ENCODE peak calls at places on chromosomes 11 and 22, in eight cellular contexts. K, L, M, A, F, N, O and J are unnamed samples.

GRCh38 chr11:10784229-10785145 is 24.2 kb downstream of the EIF4G2 start:
- DNase-seq in N (no peak), M (no peak), K (no peak), A (no peak), O (no peak), L (no peak), F (no peak), J (no peak)

GRCh38 chr22:49323751-49324415 is 503.8 kb downstream of the BRD1 start:
- DNase-seq in O (no peak), L (no peak), K (no peak), N (no peak), A (no peak), F (no peak), M (no peak), J (peak; percentile 16)

GRCh38 chr22:50302041-50302541 is 5.4 kb downstream of the PLXNB2 start:
- DNase-seq in L (no peak), F (no peak), N (no peak), K (peak; percentile 66), O (no peak), M (no peak), A (no peak), J (no peak)

GRCh38 chr11:77027275-77027674 is 6.9 kb upstream of the B3GNT6 start:
- DNase-seq in A (peak; percentile 19), M (no peak), N (no peak), K (no peak), O (no peak), F (no peak), L (no peak), J (no peak)

GRCh38 chr22:26785942-26786341 is 128.6 kb downstream of the MIAT start:
- DNase-seq in L (no peak), N (no peak), O (no peak), F (no peak), M (no peak), A (no peak), K (no peak), J (no peak)

GRCh38 chr11:93268287-93269040 is 62.1 kb upstream of the DEUP1 start:
- DNase-seq in L (no peak), K (no peak), F (no peak), N (no peak), M (no peak), A (no peak), O (no peak), J (no peak)

GRCh38 chr11:16606784-16607674 is 131.4 kb upstream of the C11orf58 start:
- DNase-seq in O (no peak), N (no peak), A (no peak), M (peak; percentile 67), L (peak; percentile 43), K (peak; percentile 74), F (peak; percentile 48), J (peak; percentile 75)

GRCh38 chr11:66912963-66913362 is 45.2 kb downstream of the PC start:
- DNase-seq in K (no peak), A (no peak), O (no peak), M (peak; percentile 83), L (no peak), F (peak; percentile 5), N (no peak), J (no peak)